ENCODE peak calls at places on chromosomes 7 and 10, in five cellular contexts. B is effector memory CD4-positive, alpha-beta T cell; S is NT2/D1; K is B cell; F is Daoy. E is an unnamed sample.

GRCh38 chr10:110353244-110354119 is 48.8 kb upstream of the SMNDC1 start:
- DNase-seq in B (peak), S (no peak), K (no peak), F (peak), E (peak)

GRCh38 chr7:12785473-12785872 is 98.0 kb downstream of the ARL4A start:
- DNase-seq in B (no peak), S (no peak), K (no peak), F (no peak), E (no peak)

GRCh38 chr7:43937444-43937843 is 11.2 kb downstream of the UBE2D4 start:
- DNase-seq in B (no peak), S (no peak), K (no peak), F (no peak), E (no peak)

GRCh38 chr10:77156406-77156879 is 481.2 kb downstream of the KCNMA1 start:
- DNase-seq in B (no peak), S (no peak), K (no peak), F (peak), E (peak)

GRCh38 chr10:32650246-32650655 is 204.3 kb downstream of the CCDC7 start:
- DNase-seq in B (no peak), S (no peak), K (no peak), F (peak), E (peak)

GRCh38 chr7:33193308-33193864 is 64.0 kb downstream of the BBS9 start:
- DNase-seq in B (no peak), S (no peak), K (peak), F (no peak), E (no peak)

GRCh38 chr7:20228654-20229053 is 11.5 kb upstream of the MACC1 start:
- DNase-seq in B (no peak), S (no peak), K (no peak), F (no peak), E (no peak)

GRCh38 chr7:115249080-115249479 is 327.2 kb downstream of the MDFIC start:
- DNase-seq in B (no peak), S (no peak), K (no peak), F (no peak), E (peak)

GRCh38 chr10:7956508-7956907 is 98.0 kb upstream of the GATA3 start:
- DNase-seq in B (no peak), S (no peak), K (no peak), F (peak), E (peak)

GRCh38 chr10:128684215-128684614 is 558.0 kb upstream of the MKI67 start:
- DNase-seq in B (no peak), S (no peak), K (no peak), F (no peak), E (no peak)

E was measured in fibroblast of mammary gland.